ENCODE peak calls at places on chromosomes 5 and 9, in five cellular contexts. H is cardiac muscle cell, B is epithelial cell of esophagus, X is tibial artery, Q is lower leg skin. D is an unnamed sample.

GRCh38 chr5:170631471-170632195 is 127.8 kb downstream of the KCNIP1 start:
- DNase-seq in H (peak), B (no peak), X (peak), Q (no peak), D (no peak)

GRCh38 chr5:153209016-153209415 is 281.5 kb upstream of the GRIA1 start:
- DNase-seq in H (no peak), B (peak), X (no peak), Q (no peak), D (no peak)

GRCh38 chr9:121609845-121610637 is 41.4 kb upstream of the DAB2IP start:
- DNase-seq in H (peak), B (peak), X (peak), Q (peak), D (peak)

GRCh38 chr9:72917892-72918509 is 34.9 kb downstream of the ALDH1A1 start:
- DNase-seq in H (no peak), B (no peak), X (no peak), Q (no peak), D (no peak)

GRCh38 chr9:131815971-131816873 is 76.3 kb upstream of the RAPGEF1 start:
- DNase-seq in H (no peak), B (peak), X (no peak), Q (no peak), D (no peak)

GRCh38 chr5:117488976-117489500 is 914.4 kb upstream of the SEMA6A start:
- DNase-seq in H (no peak), B (no peak), X (no peak), Q (no peak), D (no peak)

GRCh38 chr5:154487541-154487940 is 9.5 kb upstream of the HAND1 start:
- DNase-seq in H (no peak), B (no peak), X (no peak), Q (no peak), D (no peak)

GRCh38 chr9:91282292-91282691 is 79.4 kb downstream of the AUH start:
- DNase-seq in H (no peak), B (peak), X (no peak), Q (no peak), D (no peak)

GRCh38 chr9:74951725-74952151 is 974 bp downstream of the C9orf40 start:
- DNase-seq in H (peak), B (peak), X (peak), Q (no peak), D (no peak)

GRCh38 chr5:151222769-151223446 is 984 bp downstream of the CCDC69 start:
- DNase-seq in H (peak), B (peak), X (peak), Q (peak), D (peak)

GRCh38 chr9:128702445-128702948 is at the start of gene PKN3:
- DNase-seq in H (peak), B (peak), X (peak), Q (peak), D (peak)

GRCh38 chr9:135224921-135225541 is 137.6 kb downstream of the OLFM1 start:
- DNase-seq in H (no peak), B (no peak), X (no peak), Q (no peak), D (no peak)

GRCh38 chr9:36100532-36100931 is 36.0 kb upstream of the GLIPR2 start:
- DNase-seq in H (peak), B (no peak), X (no peak), Q (no peak), D (no peak)
- TF ChIP-seq CTCF in H (peak), B (peak), X (no peak), Q (no peak), D (no peak)

DNA sequence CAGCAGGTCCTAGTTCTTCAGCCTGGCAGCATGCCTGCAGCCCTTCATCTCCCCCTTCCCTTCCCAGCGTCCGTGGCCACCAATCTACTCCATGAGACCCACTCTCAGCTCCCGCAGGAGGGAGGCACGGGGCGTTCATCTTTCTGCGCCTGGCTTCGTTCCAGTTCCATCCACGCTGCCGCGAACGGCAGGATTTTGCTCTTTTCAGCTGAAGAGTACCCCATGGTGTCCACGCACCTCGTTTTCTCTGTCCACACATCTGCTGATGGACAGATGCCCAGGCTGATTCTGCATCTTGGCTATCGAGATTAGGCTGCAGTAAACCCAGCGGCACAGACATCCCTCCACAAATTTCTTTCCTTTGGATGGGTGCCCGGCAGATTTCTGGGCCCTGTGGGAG is 30.6 kb upstream of the NKD2 start:
- DNase-seq in H (no peak), B (no peak), X (peak), Q (no peak), D (no peak)
- H3K4me3 ChIP-seq in H (no peak), B (no peak), X (no peak), Q (no peak), D (no peak)

GRCh38 chr5:54854883-54855581 is 130.4 kb downstream of the ESM1 start:
- DNase-seq in H (no peak), B (no peak), X (no peak), Q (no peak), D (no peak)

GRCh38 chr5:54851449-54851848 is 133.9 kb downstream of the ESM1 start:
- DNase-seq in H (no peak), B (peak), X (no peak), Q (no peak), D (no peak)

DNA sequence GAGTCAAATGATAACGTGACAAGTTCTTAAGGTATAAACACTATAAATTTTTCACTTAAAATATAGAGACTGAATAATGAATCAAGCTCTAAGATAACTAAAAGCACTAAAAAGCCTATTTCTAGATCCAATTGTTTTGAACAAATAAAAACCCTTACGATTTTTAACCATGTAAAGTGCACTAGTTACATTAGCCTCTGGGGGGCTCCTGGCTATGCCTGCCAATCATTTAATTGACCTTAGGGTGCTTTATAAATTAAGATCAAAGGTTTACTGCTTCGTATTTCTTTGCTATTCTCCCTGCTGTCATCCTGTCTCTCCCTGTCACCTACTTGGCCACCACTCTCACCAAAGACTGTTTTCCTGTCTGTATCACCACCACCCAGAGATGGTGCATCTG is 133.4 kb downstream of the ESM1 start:
- DNase-seq in H (no peak), B (no peak), X (no peak), Q (no peak), D (no peak)
- TF ChIP-seq CTCF in H (no peak), B (no peak), X (no peak), Q (no peak), D (no peak)

DNA sequence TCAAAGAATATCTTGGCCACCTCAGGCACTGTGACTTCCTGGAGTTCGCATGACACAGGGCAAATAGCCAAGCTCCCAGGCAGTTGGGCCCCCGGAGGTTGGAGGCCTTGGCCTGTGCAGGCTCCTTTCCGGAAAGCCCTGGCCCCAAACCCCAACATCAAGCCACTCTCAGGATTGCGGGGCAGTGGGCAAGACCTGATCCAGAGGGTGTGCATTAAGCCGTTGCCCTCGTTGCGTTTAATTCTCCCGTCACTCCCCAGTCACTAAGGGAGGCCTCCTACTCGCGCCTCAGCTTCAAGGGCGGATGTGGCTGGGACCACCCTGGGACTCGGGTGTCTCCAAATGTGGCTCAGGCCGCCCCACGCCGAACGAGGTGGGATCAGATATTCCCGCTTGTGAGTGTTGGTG is 60.1 kb downstream of the TMEM174 start:
- DNase-seq in H (no peak), B (no peak), X (no peak), Q (no peak), D (no peak)
- H3K4me3 ChIP-seq in H (peak), B (no peak), X (peak), Q (no peak), D (peak)

DNA sequence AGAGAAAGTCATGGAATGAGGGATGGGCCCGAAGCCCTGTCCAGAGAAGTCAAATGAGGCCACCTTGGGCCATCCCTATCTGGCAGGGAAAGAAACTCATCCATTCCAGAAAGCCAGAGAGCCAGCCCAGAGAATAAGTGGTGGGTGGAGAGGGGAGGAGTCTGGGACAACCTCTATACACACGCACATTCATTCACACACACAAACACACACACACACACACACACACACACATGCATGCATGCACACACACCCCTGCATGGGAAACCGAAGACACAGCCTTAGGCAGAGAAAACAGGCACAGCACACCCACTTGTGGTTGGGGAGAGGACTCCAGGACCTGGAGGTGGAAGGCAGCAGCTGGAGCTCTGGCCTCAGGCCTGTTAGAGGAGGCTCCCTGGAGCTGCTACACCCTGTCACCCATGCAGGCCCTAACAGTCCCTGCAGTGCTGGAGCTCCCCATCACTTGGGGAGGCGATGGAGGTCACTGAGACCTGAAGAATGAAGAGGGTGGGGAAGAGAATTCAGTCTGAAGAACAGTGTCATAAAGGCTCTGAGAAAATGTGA is 38.0 kb downstream of the TGFBI start:
- DNase-seq in H (peak), B (peak), X (no peak), Q (no peak), D (peak)
- TF ChIP-seq CTCF in H (peak), B (peak), X (peak), Q (no peak), D (no peak)

GRCh38 chr5:171842006-171842776 is 56.6 kb downstream of the SMIM23 start:
- DNase-seq in H (no peak), B (no peak), X (no peak), Q (no peak), D (no peak)
- H3K4me3 ChIP-seq in H (no peak), B (no peak), X (no peak), Q (no peak), D (no peak)

DNA sequence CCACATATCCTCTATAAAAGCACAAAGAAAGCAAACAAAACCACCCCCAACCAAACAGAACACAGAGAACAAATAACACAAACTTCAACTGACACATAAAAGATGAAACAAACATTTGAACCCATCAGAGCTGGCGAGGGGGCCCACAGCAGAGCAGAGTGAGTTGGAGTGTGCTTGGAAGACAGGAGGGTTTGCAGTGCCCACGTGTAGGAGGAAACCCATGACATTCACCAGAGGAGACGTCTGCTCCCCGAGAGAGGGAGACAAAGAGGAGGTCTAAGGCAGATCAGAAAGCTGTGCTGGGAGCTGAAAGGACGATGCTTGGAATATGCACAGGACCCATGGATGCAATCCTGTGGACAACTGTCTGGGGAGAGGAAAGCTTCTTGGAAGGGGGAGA is 27.0 kb downstream of the MRPL36 start:
- DNase-seq in H (peak), B (peak), X (no peak), Q (no peak), D (no peak)
- TF ChIP-seq CTCF in H (peak), B (peak), X (no peak), Q (no peak), D (peak)

DNA sequence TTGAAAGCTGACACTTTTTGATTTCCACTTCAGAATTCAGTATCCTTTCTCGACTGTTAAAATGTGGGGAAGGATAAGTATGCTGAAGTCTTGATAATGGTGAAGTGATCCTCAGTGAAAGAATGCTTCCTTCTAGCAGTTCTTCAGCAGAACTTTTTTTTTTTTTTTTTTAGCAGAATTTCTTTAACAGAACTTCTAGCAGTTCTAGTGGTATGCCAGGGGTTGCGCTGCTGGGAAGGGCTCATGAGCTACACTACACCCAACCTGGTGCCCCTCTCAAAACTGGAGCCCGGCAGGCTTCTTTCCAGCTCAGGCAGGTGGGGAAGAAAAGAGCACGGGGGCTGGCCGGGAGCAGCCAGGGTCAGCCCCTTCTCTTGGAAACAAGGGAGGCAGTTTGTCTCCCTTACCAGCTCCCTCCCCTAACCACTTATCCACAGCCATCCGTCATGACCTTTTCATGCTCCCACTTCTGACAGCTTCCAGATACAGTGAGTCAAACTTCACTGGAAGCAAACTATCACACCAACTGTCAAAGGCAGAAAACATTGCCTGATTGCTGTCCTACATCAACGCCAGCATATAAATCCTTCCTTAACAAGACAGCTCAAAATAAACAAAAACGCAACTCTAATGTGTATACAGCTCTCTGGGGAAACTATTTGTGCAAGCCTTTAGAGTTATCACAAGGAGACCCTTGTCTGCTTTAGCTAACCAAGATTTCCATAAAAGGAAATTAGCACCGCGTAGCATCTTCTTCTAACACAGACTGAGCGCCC is 211.5 kb downstream of the GAPVD1 start:
- DNase-seq in H (peak), B (no peak), X (no peak), Q (no peak), D (no peak)
- H3K4me3 ChIP-seq in H (no peak), B (no peak), X (no peak), Q (no peak), D (no peak)

D was measured in right atrium auricular region.